ENCODE peak calls at places on chromosomes 3 and 15, in five cellular contexts. R, H, M, C and Y are unnamed samples.

GRCh38 chr15:50182233-50183013 is 427 bp downstream of the SLC27A2 start:
- DNase-seq in C (peak; percentile 27), H (no peak), R (peak; percentile 32), M (no peak), Y (no peak)

GRCh38 chr3:16069149-16069922 is 105.1 kb upstream of the GALNT15 start:
- DNase-seq in C (no peak), M (no peak), H (no peak), R (peak; percentile 15), Y (no peak)

GRCh38 chr15:38896652-38897051 is 332.0 kb upstream of the RASGRP1 start:
- DNase-seq in C (no peak), R (no peak), M (no peak), H (no peak), Y (no peak)

GRCh38 chr15:77421370-77421700 is 647 bp downstream of the HMG20A start:
- DNase-seq in M (no peak), R (peak; percentile 22), H (no peak), C (no peak), Y (no peak)

GRCh38 chr15:47652213-47652852 is 65.0 kb upstream of the SEMA6D start:
- DNase-seq in H (no peak), R (no peak), C (no peak), M (no peak), Y (no peak)

GRCh38 chr3:156811092-156811862 is 14.9 kb upstream of the LEKR1 start:
- DNase-seq in M (no peak), C (no peak), R (peak; percentile 31), H (no peak), Y (no peak)

GRCh38 chr3:40116478-40117162 is 192.9 kb upstream of the EIF1B start:
- DNase-seq in M (no peak), C (no peak), R (peak; percentile 74), H (no peak), Y (no peak)

GRCh38 chr3:160564205-160564922 is 1.0 kb downstream of the KPNA4 start:
- DNase-seq in C (no peak), M (no peak), H (no peak), R (peak; percentile 48), Y (no peak)

GRCh38 chr15:78212546-78213424 is 21.6 kb downstream of the ACSBG1 start:
- DNase-seq in H (peak; percentile 77), R (peak; percentile 88), M (no peak), C (no peak), Y (peak; percentile 92)

GRCh38 chr3:188468672-188469071 is 314.7 kb downstream of the LPP start:
- DNase-seq in H (peak; percentile 89), M (peak; percentile 19), C (no peak), R (no peak), Y (peak; percentile 89)

GRCh38 chr15:74394090-74394846 is 26.8 kb upstream of the CYP11A1 start:
- DNase-seq in C (no peak), M (no peak), R (no peak), H (no peak), Y (no peak)

GRCh38 chr15:40368701-40369473 is 10.9 kb downstream of the DISP2 start:
- DNase-seq in H (no peak), M (no peak), R (no peak), C (no peak), Y (no peak)

GRCh38 chr15:52094811-52095584 is 17.6 kb downstream of the BCL2L10 start:
- DNase-seq in R (no peak), C (no peak), M (no peak), H (no peak), Y (no peak)

GRCh38 chr3:66031102-66031698 is 7.5 kb downstream of the MAGI1 start:
- DNase-seq in R (no peak), M (no peak), H (no peak), C (no peak), Y (no peak)

GRCh38 chr15:67117356-67117755 is 52.0 kb downstream of the SMAD3 start:
- DNase-seq in R (no peak), M (no peak), H (no peak), C (no peak), Y (no peak)

GRCh38 chr3:125647318-125648014 is 52.2 kb upstream of the OSBPL11 start:
- DNase-seq in M (no peak), H (no peak), R (peak; percentile 89), C (no peak), Y (peak; percentile 37)

GRCh38 chr15:91865903-91866302 is 12.4 kb downstream of the SLCO3A1 start:
- DNase-seq in R (no peak), M (no peak), H (no peak), C (no peak), Y (no peak)

GRCh38 chr3:162385387-162385786 is 888.8 kb downstream of the OTOL1 start:
- DNase-seq in C (no peak), R (no peak), M (no peak), H (no peak), Y (no peak)

GRCh38 chr3:44499149-44499898 is 21.9 kb upstream of the ZNF445 start:
- DNase-seq in R (no peak), M (no peak), H (no peak), C (no peak), Y (no peak)

GRCh38 chr3:133992951-133993595 is 36.7 kb downstream of the SLCO2A1 start:
- DNase-seq in R (no peak), M (no peak), H (peak; percentile 54), C (no peak), Y (peak; percentile 74)

GRCh38 chr15:63372753-63373152 is 8.9 kb downstream of the CA12 start:
- DNase-seq in H (no peak), R (no peak), M (no peak), C (no peak), Y (no peak)

GRCh38 chr3:114447545-114447944 is 153.7 kb downstream of the TIGIT start:
- DNase-seq in H (no peak), R (no peak), C (no peak), M (no peak), Y (no peak)

GRCh38 chr3:5022966-5023776 is 43.9 kb downstream of the BHLHE40 start:
- DNase-seq in M (no peak), R (peak; percentile 89), C (no peak), H (peak; percentile 84), Y (no peak)

GRCh38 chr15:90558182-90558581 is 28.5 kb downstream of the CRTC3 start:
- DNase-seq in R (no peak), M (no peak), C (no peak), H (peak; percentile 71), Y (no peak)

GRCh38 chr3:171173732-171174131 is 147.2 kb upstream of the SLC2A2 start:
- DNase-seq in C (no peak), H (peak; percentile 66), M (no peak), R (no peak), Y (peak; percentile 30)

GRCh38 chr3:45966969-45967640 is 23.8 kb downstream of the CXCR6 start:
- DNase-seq in R (no peak), M (no peak), H (no peak), C (no peak), Y (no peak)

GRCh38 chr3:124760601-124761000 is 30.3 kb downstream of the UMPS start:
- DNase-seq in C (no peak), M (no peak), R (no peak), H (no peak), Y (no peak)

GRCh38 chr3:111035896-111036295 is 35.7 kb upstream of the NECTIN3 start:
- DNase-seq in R (no peak), H (no peak), C (no peak), M (no peak), Y (no peak)

GRCh38 chr3:173876476-173876875 is 478.9 kb downstream of the NLGN1 start:
- DNase-seq in C (no peak), R (no peak), M (no peak), H (no peak), Y (no peak)
- TF ChIP-seq CTCF in C (peak; percentile 67), R (peak; percentile 40), M (no peak), H (peak; percentile 21), Y (no peak)

DNA sequence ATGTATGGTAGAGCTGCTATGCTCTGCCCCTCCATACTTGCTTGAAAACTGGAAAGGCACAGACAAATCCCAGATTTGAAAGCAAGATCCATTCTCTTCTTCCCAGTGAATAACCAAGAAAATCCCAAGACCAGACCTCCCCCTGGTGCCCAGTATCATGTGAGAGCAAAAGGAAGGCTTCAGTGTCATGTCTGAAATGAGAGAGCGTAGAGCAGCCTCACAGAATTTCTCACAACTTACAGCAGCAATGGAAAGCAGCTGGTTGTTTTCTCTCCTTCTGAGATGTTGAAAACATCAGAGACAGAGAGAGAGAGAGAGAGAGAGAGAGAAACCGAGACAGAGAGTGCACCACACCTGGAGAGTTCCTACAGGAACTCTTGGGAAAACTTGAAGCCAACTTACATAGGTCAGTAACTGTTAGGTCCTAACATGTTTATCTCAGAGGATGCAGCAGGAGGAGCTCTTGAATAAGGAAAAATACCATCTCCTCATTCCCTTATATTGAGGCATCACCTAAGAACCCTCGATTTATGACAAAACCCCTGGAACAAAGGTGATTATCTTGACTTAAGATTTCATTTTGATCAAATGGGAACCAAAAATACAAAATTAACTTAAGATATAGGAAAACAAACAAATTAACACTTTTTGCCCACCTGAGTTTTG is 273.3 kb downstream of the NSUN3 start:
- DNase-seq in H (no peak), M (no peak), C (no peak), R (peak; percentile 21), Y (no peak)
- TF ChIP-seq CTCF in H (peak; percentile 51), M (peak; percentile 20), C (no peak), R (no peak), Y (no peak)

GRCh38 chr3:184241447-184242296 is 7.1 kb downstream of the ALG3 start:
- DNase-seq in H (no peak), M (no peak), R (peak; percentile 94), C (no peak), Y (no peak)
- TF ChIP-seq CTCF in H (peak; percentile 61), M (peak; percentile 63), R (peak; percentile 94), C (no peak), Y (peak; percentile 40)

DNA sequence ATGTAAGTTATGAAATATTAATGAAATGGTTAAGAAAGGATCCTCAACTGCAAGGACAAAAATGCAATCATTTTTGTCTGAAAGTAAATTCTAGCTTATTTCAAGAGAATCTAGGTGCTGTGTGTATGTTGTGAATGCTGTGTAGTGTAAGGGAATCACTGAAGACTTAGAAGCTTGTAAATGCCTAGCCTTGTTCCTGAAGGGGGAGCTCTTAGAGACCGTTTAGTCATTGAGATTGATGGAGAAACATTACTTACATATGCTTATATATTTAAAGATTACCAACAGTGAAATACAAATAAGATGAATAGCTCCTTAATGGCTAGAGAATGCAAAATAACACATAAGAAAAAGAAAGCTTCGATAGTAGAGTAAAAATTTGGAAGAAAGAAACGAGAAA is 67.9 kb downstream of the CNTN4 start:
- DNase-seq in C (no peak), R (no peak), M (no peak), H (no peak), Y (no peak)
- TF ChIP-seq CTCF in C (no peak), R (no peak), M (peak; percentile 23), H (no peak), Y (no peak)

DNA sequence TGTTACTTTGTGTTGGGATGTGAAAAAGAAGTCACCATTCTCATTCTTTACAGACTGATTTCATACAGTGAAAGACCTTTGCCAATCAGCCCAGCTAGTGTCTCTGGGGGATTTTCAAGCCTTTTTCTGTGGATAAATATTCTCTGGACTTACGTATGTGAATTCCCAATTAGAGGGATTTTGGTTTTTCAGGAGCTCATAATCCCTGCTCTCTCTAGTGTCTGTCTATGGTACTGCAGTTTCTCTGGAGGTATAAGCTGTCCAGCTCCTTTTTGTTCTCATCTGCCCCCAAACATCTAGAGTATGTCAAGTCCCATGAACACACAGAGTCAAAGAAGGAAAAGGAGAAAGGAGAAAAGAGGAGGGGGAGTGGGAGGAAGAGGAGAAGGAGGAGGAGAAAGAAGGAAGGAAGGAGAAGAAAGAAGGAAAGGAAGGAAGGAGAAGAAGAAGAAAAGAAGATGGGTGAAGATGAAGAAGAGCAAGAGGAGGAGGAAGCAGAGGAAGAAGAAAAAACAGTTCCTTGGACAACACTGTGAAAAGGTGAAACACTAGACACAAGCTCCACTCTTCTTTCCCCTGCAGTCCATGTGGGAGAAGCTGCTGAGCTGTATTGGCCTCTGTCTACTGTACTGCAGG is 218.6 kb downstream of the GREM1 start:
- DNase-seq in H (no peak), M (no peak), R (no peak), C (no peak), Y (no peak)
- TF ChIP-seq CTCF in H (peak; percentile 55), M (peak; percentile 39), R (no peak), C (peak; percentile 45), Y (no peak)